ENCODE peak calls at places on chromosomes 12 and 14, in seven cellular contexts. T, E, W, S, H, L and C are unnamed samples.

GRCh38 chr14:47194051-47194450 is 481.4 kb downstream of the MDGA2 start:
- DNase-seq in L (no peak), T (no peak), E (no peak), H (no peak), S (no peak), W (peak), C (no peak)

GRCh38 chr12:98721204-98721702 is 76.2 kb downstream of the APAF1 start:
- DNase-seq in L (no peak), W (no peak), T (no peak), S (no peak), H (no peak), E (no peak), C (no peak)

GRCh38 chr14:99415496-99416281 is 65.0 kb downstream of the SETD3 start:
- DNase-seq in E (no peak), W (peak), H (peak), S (no peak), T (peak), L (peak), C (peak)

GRCh38 chr12:67357726-67358125 is 88.6 kb downstream of the CAND1 start:
- DNase-seq in L (no peak), S (no peak), T (no peak), H (no peak), W (no peak), E (no peak), C (no peak)

GRCh38 chr14:24332094-24332983 is 2.5 kb downstream of the ADCY4 start:
- DNase-seq in T (peak), L (peak), E (no peak), H (peak), S (peak), W (peak), C (peak)

GRCh38 chr14:70822706-70823185 is 13.4 kb upstream of the MAP3K9 start:
- DNase-seq in L (peak), E (peak), S (peak), H (no peak), T (no peak), W (no peak), C (no peak)

GRCh38 chr12:89064780-89065179 is 287.5 kb downstream of the DUSP6 start:
- DNase-seq in E (no peak), S (no peak), H (no peak), T (no peak), W (peak), L (no peak), C (no peak)

GRCh38 chr14:101476931-101477553 is 84.3 kb upstream of the DIO3 start:
- DNase-seq in E (no peak), T (peak), L (peak), H (no peak), S (peak), W (peak), C (no peak)

GRCh38 chr12:123231931-123232330 is 1.0 kb downstream of the MPHOSPH9 start:
- DNase-seq in L (no peak), H (no peak), E (no peak), T (no peak), S (no peak), W (no peak), C (peak)

GRCh38 chr12:29796823-29797263 is 13.1 kb upstream of the TMTC1 start:
- DNase-seq in T (peak), H (no peak), E (no peak), W (peak), S (no peak), L (no peak), C (no peak)

DNA sequence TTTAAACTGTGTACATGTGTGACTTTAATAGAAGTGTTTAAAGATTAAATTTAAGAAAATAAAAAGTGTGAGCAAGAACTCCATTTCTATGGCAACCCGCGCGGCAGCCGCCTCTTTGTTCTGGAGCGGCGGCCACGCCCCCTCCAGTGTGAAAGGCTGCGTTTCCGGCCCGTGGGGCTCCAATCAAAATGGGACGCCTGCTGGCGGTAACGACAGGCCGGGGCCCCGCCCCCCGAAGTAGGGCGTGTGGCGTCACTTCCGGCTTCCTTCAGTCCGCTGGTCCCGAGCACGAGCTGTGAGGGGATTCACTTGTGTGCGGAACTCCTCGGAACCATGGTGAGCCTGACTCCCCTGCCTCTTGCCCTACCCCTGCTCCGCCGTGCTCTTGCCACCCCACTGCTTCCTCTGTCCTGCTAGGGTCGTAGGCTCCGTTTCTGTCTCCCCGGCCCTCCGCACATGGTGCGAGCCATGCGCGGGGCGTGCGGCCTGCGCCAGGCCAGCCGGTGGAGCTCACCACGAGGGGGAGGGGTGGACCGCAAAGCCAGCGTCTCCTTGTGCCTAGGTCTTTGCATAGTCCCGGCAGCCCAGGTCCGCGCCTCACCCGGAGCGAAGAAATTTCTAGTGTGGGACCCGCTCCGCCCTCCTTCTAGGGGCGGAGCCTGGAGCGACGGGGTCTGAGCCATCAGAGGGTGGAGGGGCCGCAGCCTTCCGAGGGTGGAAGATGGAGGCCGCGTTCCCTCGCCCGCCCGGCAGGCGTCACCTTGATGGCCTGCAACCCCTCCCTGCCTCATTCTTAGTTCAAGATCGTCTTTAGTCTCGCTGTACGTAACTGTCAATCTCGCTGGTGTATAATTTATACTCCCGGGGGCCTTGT is at the start of gene CCT2:
- DNase-seq in T (peak), E (peak), W (peak), H (peak), S (peak), L (peak), C (peak)
- TF ChIP-seq POLR2A in T (peak), E (peak), W (peak), H (peak), S (peak), L (no peak), C (peak)

DNA sequence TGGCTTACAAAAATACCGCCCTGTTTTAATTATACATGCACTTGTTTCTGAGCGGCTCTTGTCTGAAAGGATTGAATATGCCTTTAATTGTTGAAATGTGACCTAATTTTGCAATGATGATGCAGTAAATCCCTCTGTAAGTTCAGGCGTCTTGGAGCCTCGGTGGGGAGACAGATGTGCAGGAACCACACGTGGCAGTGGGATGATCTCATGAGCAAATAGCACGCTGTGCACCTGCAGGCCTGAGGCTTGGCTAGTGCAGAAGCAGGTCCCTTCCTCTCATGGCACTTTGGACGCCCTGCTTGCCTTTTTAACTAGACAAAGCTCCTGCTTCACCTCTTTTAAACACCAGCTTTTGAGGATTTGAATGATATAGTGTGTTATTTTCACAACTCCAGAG is 49.2 kb upstream of the ASPG start:
- DNase-seq in H (no peak), E (no peak), T (no peak), S (no peak), W (no peak), L (no peak), C (no peak)
- TF ChIP-seq POLR2A in H (no peak), E (no peak), T (no peak), S (no peak), W (no peak), L (no peak), C (no peak)

DNA sequence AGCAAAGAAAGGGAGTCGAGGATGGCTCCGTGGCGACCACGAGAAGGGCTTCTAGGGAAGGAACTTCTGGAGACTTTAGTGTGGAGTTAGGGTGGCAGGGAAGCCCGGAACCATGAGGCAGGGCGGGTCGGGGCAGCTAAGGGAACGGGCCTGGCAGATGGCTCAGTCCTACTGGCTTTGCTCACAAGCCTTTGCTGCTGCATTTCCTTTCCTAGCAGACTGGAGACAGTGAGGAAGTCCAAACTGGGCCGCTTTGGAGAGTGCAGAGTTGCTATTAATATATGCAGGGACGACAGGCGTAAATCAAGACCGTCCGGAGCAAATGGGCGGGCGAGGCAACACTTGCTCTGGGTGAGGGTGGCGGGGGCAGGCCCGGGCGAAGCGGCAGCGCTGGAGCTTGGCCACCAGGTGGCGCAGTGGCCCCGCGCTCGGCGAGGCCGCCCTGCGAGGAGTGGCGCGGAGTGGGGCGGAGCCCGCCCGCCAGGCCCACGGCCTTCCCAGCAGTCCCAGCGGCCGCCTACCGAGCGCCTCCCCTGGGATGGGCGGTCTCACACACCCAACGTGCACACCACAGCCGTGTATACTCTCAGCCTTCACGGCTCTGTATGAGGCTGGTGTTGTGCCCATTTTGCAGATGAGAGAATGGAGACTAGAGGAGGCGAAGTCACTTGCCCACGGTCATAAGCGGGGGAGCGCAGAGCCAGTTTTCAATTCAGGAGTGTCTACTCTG is 24.4 kb upstream of the LRTM2 start:
- DNase-seq in S (peak), L (peak), E (peak), H (peak), W (peak), T (peak), C (peak)
- TF ChIP-seq POLR2A in S (peak), L (peak), E (peak), H (peak), W (peak), T (peak), C (peak)

DNA sequence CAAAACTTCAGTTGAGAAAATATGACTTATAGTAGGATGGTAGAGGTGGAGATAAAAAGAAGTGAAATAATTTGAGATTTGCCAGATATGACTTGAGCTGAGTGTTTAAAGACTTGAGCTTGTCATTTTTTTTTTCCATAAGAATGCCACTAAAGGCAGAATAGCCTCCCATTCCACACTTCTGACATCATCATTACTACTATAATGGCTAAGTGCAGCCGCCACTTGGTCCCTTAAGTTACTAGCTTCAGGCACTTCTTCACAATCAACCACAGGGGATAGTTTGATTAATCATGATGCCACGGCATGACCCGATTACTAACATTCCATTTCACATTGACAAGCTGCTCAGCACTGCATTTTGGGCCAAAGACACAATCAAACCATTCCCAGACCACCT is 127.9 kb downstream of the EFCAB11 start:
- DNase-seq in T (no peak), H (no peak), L (no peak), W (no peak), E (no peak), S (no peak), C (no peak)
- TF ChIP-seq POLR2A in T (no peak), H (no peak), L (no peak), W (no peak), E (no peak), S (no peak), C (no peak)

DNA sequence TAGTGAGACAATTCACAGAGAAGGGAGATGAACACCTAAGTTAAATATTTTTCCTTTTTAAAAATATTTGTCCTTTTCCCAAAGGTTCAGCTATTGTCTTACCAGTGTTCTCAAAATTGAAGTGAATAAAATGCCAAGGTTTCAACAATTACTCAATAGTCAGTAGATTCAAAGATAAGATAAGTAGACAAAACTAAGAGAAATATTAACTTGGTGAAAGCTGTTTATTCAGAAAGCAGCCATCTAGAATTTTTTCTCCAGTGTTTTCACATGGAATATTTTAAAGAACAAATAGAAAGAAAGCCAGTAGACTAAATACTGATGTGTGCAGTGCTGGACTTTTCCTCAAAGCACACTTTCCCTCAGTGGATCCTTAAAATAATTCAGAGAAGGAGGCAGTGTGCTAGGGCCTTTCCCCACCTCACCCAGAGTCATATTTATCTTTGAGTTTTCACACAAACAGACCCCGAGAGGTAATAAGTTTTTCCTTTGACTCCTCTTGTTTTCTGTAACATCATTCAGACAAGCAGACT is 144.5 kb upstream of the PLEKHG7 start:
- DNase-seq in L (no peak), S (no peak), H (no peak), W (no peak), T (no peak), E (no peak), C (no peak)
- TF ChIP-seq POLR2A in L (no peak), S (no peak), H (no peak), W (no peak), T (no peak), E (no peak), C (no peak)